ENCODE peak calls at places on chromosomes 2 and 18, in eight cellular contexts. R is NCI-H1092, I is NCI-H2081, Q is uterus, F is BJ, M is NAMALWA, A is stomach, Z is mesothelial cell of epicardium. E is an unnamed sample.

GRCh38 chr2:187274146-187274545 is 173.9 kb downstream of the CALCRL start:
- DNase-seq in R (no peak), I (no peak), Q (no peak), F (no peak), M (no peak), A (no peak), Z (no peak), E (no peak)

GRCh38 chr2:26670171-26670570 is 22.4 kb upstream of the KCNK3 start:
- DNase-seq in R (no peak), I (no peak), Q (no peak), F (no peak), M (no peak), A (no peak), Z (no peak), E (no peak)

GRCh38 chr2:239247401-239248245 is 153.2 kb downstream of the HDAC4 start:
- DNase-seq in R (no peak), I (no peak), Q (no peak), F (no peak), M (no peak), A (no peak), Z (no peak), E (no peak)

GRCh38 chr18:79400591-79401381 is 5.1 kb downstream of the NFATC1 start:
- DNase-seq in R (no peak), I (no peak), Q (no peak), F (no peak), M (no peak), A (no peak), Z (no peak), E (no peak)

GRCh38 chr2:190827720-190828119 is 52.9 kb upstream of the GLS start:
- DNase-seq in R (no peak), I (no peak), Q (no peak), F (no peak), M (no peak), A (no peak), Z (no peak), E (no peak)

GRCh38 chr2:37388074-37388473 is 43.6 kb downstream of the QPCT start:
- DNase-seq in R (no peak), I (no peak), Q (no peak), F (no peak), M (no peak), A (no peak), Z (no peak), E (no peak)

GRCh38 chr2:16644204-16644925 is 21.3 kb downstream of the CYRIA start:
- DNase-seq in R (no peak), I (no peak), Q (no peak), F (no peak), M (no peak), A (no peak), Z (no peak), E (no peak)

GRCh38 chr2:95278051-95278471 is 3.8 kb downstream of the PROM2 start:
- DNase-seq in R (no peak), I (no peak), Q (no peak), F (no peak), M (no peak), A (no peak), Z (no peak), E (no peak)

GRCh38 chr2:128819092-128819491 is 500.4 kb upstream of the HS6ST1 start:
- DNase-seq in R (no peak), I (no peak), Q (no peak), F (no peak), M (no peak), A (no peak), Z (no peak), E (no peak)

GRCh38 chr2:15984367-15985255 is 44.3 kb downstream of the MYCN start:
- DNase-seq in R (peak), I (no peak), Q (no peak), F (no peak), M (no peak), A (no peak), Z (no peak), E (peak)

E was measured in heart right ventricle.